ENCODE peak calls at places on chromosomes 2 and 18, in four cellular contexts. F is WTC11, R is K562, P is HepG2. S is an unnamed sample.

GRCh38 chr2:191566347-191566746 is 111.6 kb upstream of the NABP1 start:
- DNase-seq in F (peak), R (peak), P (peak), S (no peak)

GRCh38 chr2:38462121-38462634 is 85.1 kb upstream of the ATL2 start:
- DNase-seq in F (no peak), R (peak), P (no peak), S (no peak)

GRCh38 chr2:134189009-134189717 is 64.7 kb upstream of the MGAT5 start:
- DNase-seq in F (no peak), R (no peak), P (no peak), S (no peak)

GRCh38 chr2:190986221-190986953 is 27.6 kb downstream of the STAT1 start:
- DNase-seq in F (peak), R (peak), P (no peak), S (no peak)

GRCh38 chr2:100978582-100979051 is 23.5 kb upstream of the RPL31 start:
- DNase-seq in F (no peak), R (no peak), P (no peak), S (no peak)

GRCh38 chr18:72826736-72827135 is 41.1 kb downstream of the NETO1 start:
- DNase-seq in F (peak), R (no peak), P (no peak), S (no peak)

GRCh38 chr2:16508061-16508851 is 157.4 kb downstream of the CYRIA start:
- DNase-seq in F (peak), R (peak), P (peak), S (no peak)

GRCh38 chr2:105403785-105404698 is 5.2 kb upstream of the FHL2 start:
- DNase-seq in F (peak), R (peak), P (no peak), S (no peak)

GRCh38 chr2:134360750-134361487 is 107.0 kb downstream of the MGAT5 start:
- DNase-seq in F (no peak), R (no peak), P (no peak), S (no peak)

GRCh38 chr18:43542016-43542415 is 264.7 kb upstream of the SYT4 start:
- DNase-seq in F (no peak), R (no peak), P (no peak), S (no peak)

GRCh38 chr2:202038471-202039277 is 5.0 kb downstream of the FZD7 start:
- DNase-seq in F (peak), R (peak), P (no peak), S (no peak)

GRCh38 chr2:132901661-132902060 is 231.7 kb upstream of the LYPD1 start:
- DNase-seq in F (no peak), R (no peak), P (no peak), S (no peak)

GRCh38 chr18:35039633-35040032 is 1.6 kb upstream of the MAPRE2 start:
- DNase-seq in F (no peak), R (no peak), P (no peak), S (no peak)

GRCh38 chr2:16622399-16622968 is 43.1 kb downstream of the CYRIA start:
- DNase-seq in F (no peak), R (no peak), P (no peak), S (no peak)

GRCh38 chr2:157194097-157194688 is 63.3 kb upstream of the GALNT5 start:
- DNase-seq in F (no peak), R (peak), P (peak), S (no peak)

GRCh38 chr2:62741954-62742722 is 36.6 kb downstream of the EHBP1 start:
- DNase-seq in F (no peak), R (no peak), P (no peak), S (no peak)

GRCh38 chr18:28091197-28091596 is 85.7 kb downstream of the CDH2 start:
- DNase-seq in F (no peak), R (no peak), P (peak), S (no peak)

GRCh38 chr2:64263315-64263714 is 119.1 kb upstream of the PELI1 start:
- DNase-seq in F (no peak), R (no peak), P (no peak), S (no peak)

GRCh38 chr2:37855283-37856041 is 69.6 kb upstream of the RMDN2 start:
- DNase-seq in F (no peak), R (no peak), P (no peak), S (no peak)

GRCh38 chr2:33673937-33674336 is 74.8 kb upstream of the FAM98A start:
- DNase-seq in F (no peak), R (no peak), P (no peak), S (no peak)

GRCh38 chr2:187917535-187917934 is 363.3 kb upstream of the TFPI start:
- DNase-seq in F (no peak), R (no peak), P (no peak), S (no peak)

GRCh38 chr2:222318026-222318711 is 19.4 kb upstream of the PAX3 start:
- DNase-seq in F (peak), R (no peak), P (peak), S (no peak)

GRCh38 chr2:215843579-215843978 is 169.8 kb downstream of the MREG start:
- DNase-seq in F (no peak), R (no peak), P (peak), S (no peak)

GRCh38 chr2:110747522-110748488 is 15.4 kb downstream of the ACOXL start:
- DNase-seq in F (no peak), R (no peak), P (no peak), S (no peak)

GRCh38 chr2:11286749-11287148 is 57.7 kb downstream of the ROCK2 start:
- DNase-seq in F (no peak), R (no peak), P (no peak), S (no peak)

GRCh38 chr18:4004176-4004829 is 450.8 kb downstream of the DLGAP1 start:
- DNase-seq in F (no peak), R (no peak), P (no peak), S (no peak)

GRCh38 chr2:231241755-231242507 is 43.5 kb downstream of the ARMC9 start:
- DNase-seq in F (no peak), R (no peak), P (no peak), S (no peak)

GRCh38 chr2:58635801-58636375 is 394.8 kb upstream of the FANCL start:
- DNase-seq in F (no peak), R (no peak), P (no peak), S (no peak)

DNA sequence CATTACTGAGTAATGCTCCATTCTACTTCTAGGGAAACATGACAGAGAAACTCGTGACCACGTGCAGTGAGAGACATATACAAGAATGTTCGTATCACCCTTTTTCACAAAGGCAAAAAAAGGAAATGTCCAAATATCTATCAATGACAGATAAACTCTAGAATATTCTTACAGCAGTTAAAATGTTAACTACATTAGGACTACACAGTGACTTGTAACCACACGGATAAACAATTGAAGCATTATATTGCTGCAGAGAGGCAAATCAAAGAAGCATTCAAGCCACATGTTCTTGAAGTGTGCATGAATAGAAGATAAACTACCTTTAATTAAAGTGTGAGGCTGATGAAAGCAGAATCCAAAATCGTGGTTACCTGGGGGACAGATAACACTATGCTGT is 935.3 kb upstream of the KLHL29 start:
- DNase-seq in F (no peak), R (no peak), P (no peak), S (no peak)
- TF ChIP-seq CBFB in F (no peak), R (no peak), P (no peak), S (no peak)

GRCh38 chr2:168289880-168290279 is 42.5 kb upstream of the STK39 start:
- DNase-seq in F (no peak), R (no peak), P (no peak), S (no peak)

GRCh38 chr2:168290391-168290790 is 43.0 kb upstream of the STK39 start:
- DNase-seq in F (no peak), R (no peak), P (no peak), S (no peak)

DNA sequence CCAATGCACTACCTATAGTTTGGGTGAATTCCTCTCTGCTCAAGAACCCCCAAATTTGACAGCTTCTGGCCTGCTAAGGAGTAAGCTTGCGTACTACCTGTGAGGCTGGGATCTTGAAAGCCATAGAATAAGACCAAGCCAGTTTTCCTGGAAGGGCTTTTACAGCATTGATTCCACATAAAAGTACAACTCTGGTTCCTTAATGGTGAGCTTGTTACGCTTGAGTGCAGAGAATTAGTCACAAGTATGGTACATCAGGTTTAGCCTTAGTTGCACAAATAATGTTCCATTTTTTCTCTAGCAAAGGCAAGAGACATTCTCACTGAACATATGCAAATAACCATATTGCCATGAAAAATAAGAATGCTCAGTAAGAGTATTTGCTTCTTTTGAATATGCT is 39.1 kb upstream of the STK39 start:
- DNase-seq in F (no peak), R (no peak), P (no peak), S (no peak)
- TF ChIP-seq CBFB in F (no peak), R (no peak), P (no peak), S (no peak)

DNA sequence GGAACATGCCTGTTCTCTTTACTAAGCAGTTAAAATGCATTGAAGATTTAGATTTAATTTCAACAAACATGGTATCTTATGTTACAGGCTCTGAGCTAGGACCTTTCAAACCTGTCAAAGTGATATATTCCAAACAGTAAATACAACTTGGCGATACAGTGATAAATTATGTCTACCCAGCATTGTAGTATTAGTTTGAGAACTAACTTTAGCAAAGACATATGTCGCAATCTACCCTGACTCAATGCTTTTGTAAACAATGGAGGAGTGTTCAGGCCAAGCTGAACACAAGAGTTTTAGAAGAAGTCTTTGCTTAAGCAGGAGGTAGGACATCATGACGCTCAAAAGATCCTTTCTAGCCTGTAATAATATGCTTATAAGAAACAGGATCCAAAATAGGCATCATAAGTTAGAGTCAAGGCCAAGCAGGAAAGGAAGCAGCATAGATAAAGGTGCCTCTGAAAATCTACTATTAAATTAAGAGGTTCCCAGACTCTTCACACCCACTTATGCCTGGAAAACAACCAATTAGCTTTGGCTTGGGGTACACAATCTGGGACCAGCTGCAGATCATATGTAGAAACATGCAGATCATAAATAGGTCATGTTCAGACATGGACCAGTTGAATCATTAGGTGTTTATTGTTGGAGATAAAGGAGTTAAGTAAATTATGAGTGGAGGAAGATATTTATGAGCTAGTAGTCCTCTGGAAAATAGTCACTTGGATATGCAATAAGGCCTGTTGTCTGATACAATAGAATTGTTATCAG is 132.6 kb downstream of the CSRNP3 start:
- DNase-seq in F (no peak), R (no peak), P (no peak), S (no peak)
- TF ChIP-seq CBFB in F (no peak), R (no peak), P (no peak), S (no peak)

DNA sequence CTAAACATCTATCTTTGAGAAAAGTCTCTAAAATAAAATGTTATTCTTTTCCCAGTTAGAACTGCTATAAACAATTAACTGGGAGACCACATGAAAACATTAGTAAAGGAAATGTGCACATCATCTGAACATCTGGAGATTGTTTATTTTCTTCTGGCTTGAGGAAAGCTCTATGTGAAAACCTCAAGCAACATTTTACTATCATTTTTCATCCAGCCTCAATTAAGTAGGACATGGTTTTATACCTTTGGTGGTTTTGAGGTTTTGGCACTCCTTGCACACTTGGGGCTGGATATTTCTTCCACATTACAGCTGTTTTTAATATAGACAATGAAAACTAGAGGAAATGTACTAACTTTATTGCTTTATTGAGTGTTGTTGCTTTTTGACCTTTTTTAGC is 609.5 kb upstream of the SLC8A1 start:
- DNase-seq in F (no peak), R (no peak), P (no peak), S (no peak)
- TF ChIP-seq CBFB in F (no peak), R (no peak), P (no peak), S (no peak)

GRCh38 chr2:40395169-40396023 is 56.5 kb downstream of the SLC8A1 start:
- DNase-seq in F (no peak), R (no peak), P (no peak), S (no peak)
- TF ChIP-seq CBFB in F (no peak), R (no peak), P (no peak), S (no peak)

DNA sequence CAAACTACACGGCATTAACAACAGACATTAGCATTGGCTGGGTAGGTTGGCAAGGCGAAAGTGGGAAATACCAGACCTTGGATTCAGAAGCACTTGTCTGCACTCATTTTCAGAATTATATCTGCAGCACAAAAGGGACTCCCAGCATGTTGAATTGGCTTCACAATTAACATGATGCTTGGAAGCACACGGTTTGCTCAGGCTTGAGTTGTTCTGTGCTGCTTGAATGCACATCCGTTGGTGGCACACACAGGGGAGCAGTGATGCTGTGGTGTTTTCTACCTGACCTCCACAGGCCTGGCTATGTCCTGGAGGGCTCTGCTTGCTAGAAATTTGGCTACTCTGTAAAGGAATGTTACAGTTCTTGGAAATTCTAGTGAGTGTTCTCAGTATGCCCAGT is 84.0 kb downstream of the ACTR3 start:
- DNase-seq in F (no peak), R (no peak), P (no peak), S (no peak)
- TF ChIP-seq CBFB in F (no peak), R (no peak), P (no peak), S (no peak)

GRCh38 chr2:70904371-70905216 is 31.1 kb upstream of the ATP6V1B1 start:
- DNase-seq in F (peak), R (no peak), P (no peak), S (no peak)

GRCh38 chr2:70905443-70905842 is 30.3 kb upstream of the ATP6V1B1 start:
- DNase-seq in F (no peak), R (no peak), P (no peak), S (no peak)

GRCh38 chr2:70906439-70907018 is 29.2 kb upstream of the ATP6V1B1 start:
- DNase-seq in F (no peak), R (no peak), P (no peak), S (no peak)

GRCh38 chr2:70907130-70907756 is 28.5 kb upstream of the ATP6V1B1 start:
- DNase-seq in F (no peak), R (no peak), P (no peak), S (no peak)

DNA sequence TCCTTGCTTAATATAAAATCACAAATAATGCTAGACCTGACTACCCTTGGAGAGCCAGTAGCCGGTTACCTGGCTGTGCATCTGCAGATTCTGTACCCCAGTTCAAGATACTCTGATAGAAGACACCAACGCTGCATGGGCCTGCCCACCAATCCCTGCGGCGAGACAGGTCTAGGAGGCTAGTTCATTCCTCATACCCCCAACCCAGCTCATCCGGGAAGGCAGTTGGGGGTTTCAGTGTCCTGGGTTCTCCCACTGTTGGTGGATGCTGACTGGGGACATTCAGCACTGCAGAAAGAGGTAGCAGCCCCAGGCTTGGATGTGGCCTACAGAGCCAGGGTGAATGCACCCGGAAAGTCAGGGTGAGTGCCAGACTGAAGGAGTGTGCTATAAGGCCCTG is 29.7 kb upstream of the ATP6V1B1 start:
- DNase-seq in F (no peak), R (no peak), P (no peak), S (no peak)
- TF ChIP-seq CBFB in F (no peak), R (no peak), P (no peak), S (no peak)

DNA sequence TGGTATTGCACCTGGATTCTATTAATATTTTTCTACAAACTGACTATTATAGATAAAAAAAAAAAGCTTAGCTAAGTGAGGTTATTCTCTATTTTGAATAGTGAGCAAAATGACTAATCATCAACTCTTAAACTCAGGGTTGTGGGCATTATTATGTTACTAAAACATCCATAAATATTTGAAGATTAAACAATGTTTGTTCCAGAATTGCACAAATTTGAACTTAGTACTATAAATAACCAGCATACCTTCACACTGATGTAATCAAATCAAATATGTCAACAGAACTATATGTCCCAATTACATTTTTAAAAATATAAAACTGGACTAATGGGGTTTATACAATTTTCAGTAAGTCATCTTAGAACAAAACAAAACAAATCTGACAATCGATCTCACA is 800.9 kb downstream of the LRP1B start:
- DNase-seq in F (no peak), R (no peak), P (no peak), S (no peak)
- TF ChIP-seq CBFB in F (no peak), R (no peak), P (no peak), S (no peak)

GRCh38 chr2:232276084-232276738 is 102.3 kb upstream of the ALPP start:
- DNase-seq in F (no peak), R (no peak), P (no peak), S (no peak)

GRCh38 chr2:232276739-232277313 is 101.7 kb upstream of the ALPP start:
- DNase-seq in F (peak), R (no peak), P (no peak), S (no peak)

GRCh38 chr2:232273903-232274598 is 104.5 kb upstream of the ALPP start:
- DNase-seq in F (no peak), R (no peak), P (no peak), S (no peak)

GRCh38 chr2:232278534-232278933 is 100.0 kb upstream of the ALPP start:
- DNase-seq in F (no peak), R (no peak), P (no peak), S (no peak)

DNA sequence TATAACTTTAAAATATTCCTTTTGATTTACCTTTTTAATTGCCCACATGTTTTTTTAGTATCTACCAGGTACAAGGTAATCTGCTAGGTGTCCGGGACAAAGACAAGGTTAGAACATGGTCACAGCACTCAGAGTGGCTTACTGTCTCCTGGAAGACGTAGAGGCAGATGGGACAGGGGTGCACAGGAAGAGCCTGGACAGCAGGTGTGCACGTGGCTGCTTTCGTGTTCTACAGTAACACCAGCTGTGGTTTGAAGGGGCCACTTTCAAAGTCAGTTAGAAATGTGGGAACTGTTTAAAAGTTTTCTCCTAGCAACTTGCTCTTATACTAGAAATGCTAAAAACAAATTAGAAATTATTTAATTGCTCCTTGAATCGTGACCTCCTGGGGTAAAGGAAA is 102.9 kb upstream of the ALPP start:
- DNase-seq in F (no peak), R (no peak), P (no peak), S (no peak)
- TF ChIP-seq CBFB in F (no peak), R (no peak), P (no peak), S (no peak)